ENCODE peak calls at places on chromosomes 4 and X, in four cellular contexts. J is left lung, S is lower lobe of right lung, C is WERI-Rb-1. W is an unnamed sample. For H3K36me3, the result is how much of the 10 kb centered on the place peaks cover.

GRCh38 chrX:19129694-19130093 is 7.4 kb upstream of the ADGRG2 start:
- DNase-seq in J (no peak), S (no peak), C (no peak), W (no peak)

GRCh38 chrX:73270753-73271152 is 56.1 kb upstream of the NAP1L2 start:
- DNase-seq in J (no peak), S (no peak), C (no peak), W (no peak)

GRCh38 chr4:104470770-104471169 is 23.9 kb downstream of the CXXC4 start:
- DNase-seq in J (no peak), S (no peak), C (no peak), W (no peak)

GRCh38 chr4:75924309-75924708 is 16.5 kb downstream of the NAAA start:
- DNase-seq in J (no peak), S (no peak), C (no peak), W (no peak)

GRCh38 chr4:39181520-39181904 is 817 bp upstream of the WDR19 start:
- DNase-seq in J (no peak), S (no peak), C (no peak), W (no peak)

GRCh38 chrX:132774312-132774711 is 184.1 kb downstream of the HS6ST2 start:
- DNase-seq in J (no peak), S (no peak), C (no peak), W (no peak)

GRCh38 chrX:459611-460010 is 72.9 kb upstream of the PPP2R3B start:
- DNase-seq in J (no peak), S (no peak), C (no peak), W (peak)

GRCh38 chrX:703466-704210 is 73.0 kb downstream of the SHOX start:
- DNase-seq in J (no peak), S (no peak), C (no peak), W (no peak)

GRCh38 chrX:48613502-48614160 is 16.3 kb downstream of the WDR13 start:
- DNase-seq in J (no peak), S (no peak), C (no peak), W (peak)

GRCh38 chr4:168522371-168522770 is 25.5 kb downstream of the PALLD start:
- DNase-seq in J (no peak), S (no peak), C (no peak), W (no peak)

GRCh38 chrX:10620121-10620699 is at the start of gene MID1:
- DNase-seq in J (peak), S (peak), C (peak), W (peak)

GRCh38 chr4:185637162-185637875 is 102.0 kb upstream of the PDLIM3 start:
- DNase-seq in J (no peak), S (no peak), C (no peak), W (no peak)

GRCh38 chr4:42048394-42048793 is 58.1 kb downstream of the SLC30A9 start:
- DNase-seq in J (no peak), S (no peak), C (no peak), W (no peak)

GRCh38 chr4:169062861-169063197 is 52.8 kb upstream of the CBR4 start:
- DNase-seq in J (no peak), S (no peak), C (no peak), W (no peak)

DNA sequence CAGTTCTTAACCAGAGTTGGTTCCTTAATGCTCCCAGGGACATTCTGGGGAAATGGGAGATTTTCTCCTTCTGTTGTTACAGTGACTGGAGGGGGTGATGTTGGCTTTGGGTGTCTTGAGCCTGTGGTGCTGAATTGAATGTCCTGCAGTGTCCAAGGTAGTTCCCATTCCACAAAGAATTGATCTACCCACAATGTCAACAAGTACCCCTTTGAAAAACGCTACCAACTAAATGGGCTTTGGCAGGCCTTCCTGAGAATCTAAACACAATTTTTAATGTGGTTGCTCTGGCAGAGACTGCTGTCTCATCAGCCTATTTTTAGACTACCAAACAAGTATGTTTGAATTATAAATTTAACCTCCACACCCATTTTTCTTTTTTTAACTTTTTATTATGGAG is 69.4 kb downstream of the CCKAR start:
- DNase-seq in J (no peak), S (no peak), C (no peak), W (no peak)
- H3K36me3 ChIP-seq in J (under half), S (under half), C (half or more), W (under half)

GRCh38 chrX:3669841-3670240 is 43.6 kb downstream of the PRKX start:
- DNase-seq in J (no peak), S (no peak), C (no peak), W (no peak)
- H3K36me3 ChIP-seq in J (under half), S (under half), C (under half), W (under half)

DNA sequence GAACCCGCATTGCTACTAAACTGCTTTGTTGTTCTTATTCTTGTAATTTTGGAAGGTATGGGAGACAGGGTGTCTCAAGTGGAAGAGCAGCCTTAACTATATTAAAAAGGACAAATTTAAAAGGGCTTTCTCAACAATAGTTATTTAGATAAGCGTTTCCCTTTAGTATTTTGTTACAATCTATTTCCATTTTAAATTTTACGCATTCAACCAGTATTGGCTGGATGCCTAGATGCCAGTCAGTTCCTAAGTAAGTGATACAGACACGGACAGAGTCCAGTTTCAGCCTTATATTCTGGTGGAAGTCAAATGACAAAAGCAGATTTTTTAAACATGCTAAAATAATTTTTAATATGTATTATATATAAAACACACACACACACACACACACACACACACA is 28.3 kb downstream of the FAT1 start:
- DNase-seq in J (no peak), S (no peak), C (no peak), W (no peak)
- H3K36me3 ChIP-seq in J (under half), S (under half), C (under half), W (under half)

GRCh38 chrX:2484232-2484631 is 16.5 kb downstream of the DHRSX start:
- DNase-seq in J (no peak), S (no peak), C (peak), W (no peak)

GRCh38 chrX:2474963-2475726 is 25.6 kb downstream of the DHRSX start:
- DNase-seq in J (no peak), S (peak), C (no peak), W (no peak)

GRCh38 chrX:2478546-2479419 is 22.0 kb downstream of the DHRSX start:
- DNase-seq in J (no peak), S (peak), C (no peak), W (no peak)

GRCh38 chrX:2483398-2483797 is 17.4 kb downstream of the DHRSX start:
- DNase-seq in J (no peak), S (peak), C (no peak), W (no peak)

DNA sequence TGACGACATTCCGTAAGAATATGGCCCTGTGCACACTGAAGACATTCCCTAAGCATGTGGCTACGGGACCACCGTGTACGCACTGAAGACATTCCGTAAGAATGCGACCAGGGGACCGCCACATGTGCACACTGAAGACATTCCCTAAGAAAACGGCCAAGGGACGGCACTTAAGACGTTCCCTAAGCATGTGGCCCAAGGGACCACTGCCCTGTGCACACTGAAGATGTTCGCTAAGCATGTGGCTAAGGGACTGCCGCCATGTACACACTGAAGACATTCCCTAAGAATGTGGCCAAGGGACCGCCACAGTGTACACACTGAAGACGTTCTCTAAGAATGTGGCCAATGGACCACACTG is 21.4 kb downstream of the DHRSX start:
- DNase-seq in J (no peak), S (no peak), C (no peak), W (no peak)
- H3K36me3 ChIP-seq in J (under half), S (under half), C (under half), W (under half)

DNA sequence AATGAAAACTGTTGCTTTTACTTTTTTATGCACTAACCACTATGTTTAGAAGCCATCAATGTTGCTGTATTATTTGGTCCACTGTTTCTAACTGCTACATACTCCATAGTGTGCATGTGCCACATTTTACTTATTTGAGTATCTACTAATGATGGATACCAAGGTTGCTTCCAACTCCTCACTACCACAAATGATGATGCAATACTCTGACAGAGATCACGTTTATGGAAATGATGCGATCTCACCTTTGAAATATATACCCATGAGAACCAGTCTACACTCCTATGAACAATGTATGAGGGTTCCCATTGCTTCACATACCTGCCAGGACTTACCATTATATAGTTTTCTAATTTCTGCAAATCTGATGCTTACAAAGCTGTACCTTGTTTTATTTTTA is 44.2 kb downstream of the HUWE1 start:
- DNase-seq in J (no peak), S (no peak), C (no peak), W (no peak)
- H3K36me3 ChIP-seq in J (under half), S (half or more), C (half or more), W (under half)

DNA sequence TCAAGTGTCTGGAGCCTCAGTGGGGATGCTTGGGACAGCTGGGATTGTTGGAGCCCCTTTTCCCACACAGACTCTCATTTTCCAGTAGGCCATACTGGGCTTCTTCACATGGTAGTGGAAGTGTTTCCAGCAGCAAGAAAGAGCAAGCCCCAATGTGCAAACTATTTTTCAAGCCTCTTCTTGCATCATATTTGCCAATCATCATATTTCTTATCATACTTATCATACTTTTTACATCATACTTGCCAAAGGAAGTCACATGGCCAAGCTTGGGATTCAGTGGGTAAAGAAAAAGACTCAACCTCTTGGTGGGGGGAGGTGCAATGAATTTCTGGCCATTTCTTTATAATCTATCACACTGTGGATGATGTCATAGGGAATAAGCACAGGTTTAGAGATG is 174.1 kb downstream of the MID1IP1 start:
- DNase-seq in J (no peak), S (no peak), C (no peak), W (no peak)
- H3K36me3 ChIP-seq in J (under half), S (under half), C (under half), W (under half)